ENCODE peak calls at places on chromosomes 16 and 17, in six cellular contexts. E, P, Z, H, I and C are unnamed samples. For H3K4me1, the result is how much of the 10 kb centered on the place peaks cover.

GRCh38 chr16:66293932-66294331 is 72.6 kb upstream of the CDH5 start:
- DNase-seq in E (no peak), P (no peak), Z (no peak), H (no peak), I (no peak), C (no peak)

GRCh38 chr17:47694818-47695663 is 1.1 kb downstream of the TBKBP1 start:
- DNase-seq in E (peak), P (peak), Z (peak), H (peak), I (no peak), C (peak)

GRCh38 chr16:30085247-30085646 is 6.5 kb downstream of the TBX6 start:
- DNase-seq in E (no peak), P (peak), Z (no peak), H (no peak), I (no peak), C (no peak)

GRCh38 chr16:27760845-27761176 is 210.9 kb downstream of the KATNIP start:
- DNase-seq in E (no peak), P (no peak), Z (no peak), H (no peak), I (no peak), C (no peak)

GRCh38 chr16:51355195-51355594 is 204.1 kb upstream of the SALL1 start:
- DNase-seq in E (no peak), P (no peak), Z (no peak), H (no peak), I (no peak), C (no peak)

GRCh38 chr17:17758443-17758842 is 77.2 kb downstream of the RAI1 start:
- DNase-seq in E (no peak), P (no peak), Z (no peak), H (no peak), I (no peak), C (no peak)

GRCh38 chr17:1972429-1973160 is 52.5 kb downstream of the RTN4RL1 start:
- DNase-seq in E (no peak), P (no peak), Z (no peak), H (no peak), I (no peak), C (no peak)

GRCh38 chr16:711548-712320 is 3.2 kb upstream of the METRN start:
- DNase-seq in E (peak), P (peak), Z (peak), H (no peak), I (peak), C (peak)

GRCh38 chr17:28334666-28335200 is 539 bp downstream of the IFT20 start:
- DNase-seq in E (no peak), P (no peak), Z (no peak), H (no peak), I (no peak), C (no peak)

GRCh38 chr16:53504665-53505064 is 1.7 kb upstream of the AKTIP start:
- DNase-seq in E (no peak), P (no peak), Z (no peak), H (no peak), I (no peak), C (no peak)

GRCh38 chr17:48148029-48148759 is 40.6 kb downstream of the SNX11 start:
- DNase-seq in E (no peak), P (no peak), Z (no peak), H (no peak), I (no peak), C (no peak)

GRCh38 chr17:80991645-80992076 is at the start of gene CHMP6:
- DNase-seq in E (peak), P (peak), Z (peak), H (peak), I (peak), C (peak)

GRCh38 chr16:83713597-83713996 is 94.2 kb upstream of the HSBP1 start:
- DNase-seq in E (peak), P (no peak), Z (no peak), H (no peak), I (no peak), C (no peak)

GRCh38 chr17:2062571-2063183 is 7.8 kb downstream of the HIC1 start:
- DNase-seq in E (no peak), P (peak), Z (no peak), H (peak), I (no peak), C (no peak)

GRCh38 chr17:73261952-73262675 is 434 bp upstream of the CPSF4L start:
- DNase-seq in E (no peak), P (no peak), Z (no peak), H (no peak), I (no peak), C (no peak)

GRCh38 chr16:1493746-1494094 is 560 bp downstream of the TELO2 start:
- DNase-seq in E (no peak), P (no peak), Z (no peak), H (no peak), I (no peak), C (no peak)

GRCh38 chr17:2814499-2815341 is 18.5 kb downstream of the RAP1GAP2 start:
- DNase-seq in E (peak), P (no peak), Z (peak), H (no peak), I (peak), C (peak)

GRCh38 chr16:31260136-31260931 is 559 bp downstream of the ITGAM start:
- DNase-seq in E (no peak), P (no peak), Z (no peak), H (no peak), I (no peak), C (peak)

GRCh38 chr16:81873843-81874752 is 95.0 kb downstream of the PLCG2 start:
- DNase-seq in E (peak), P (peak), Z (peak), H (no peak), I (peak), C (no peak)

GRCh38 chr16:21602785-21603184 is 3.4 kb downstream of the METTL9 start:
- DNase-seq in E (no peak), P (no peak), Z (no peak), H (no peak), I (no peak), C (no peak)

GRCh38 chr16:21597571-21598030 is 1.8 kb upstream of the METTL9 start:
- DNase-seq in E (no peak), P (no peak), Z (no peak), H (no peak), I (no peak), C (no peak)

GRCh38 chr16:21599994-21600773 is 807 bp downstream of the METTL9 start:
- DNase-seq in E (peak), P (no peak), Z (peak), H (peak), I (no peak), C (no peak)

GRCh38 chr16:21598676-21599157 is 660 bp upstream of the METTL9 start:
- DNase-seq in E (no peak), P (no peak), Z (no peak), H (no peak), I (no peak), C (no peak)

GRCh38 chr16:21599158-21599993 is at the start of gene METTL9:
- DNase-seq in E (peak), P (peak), Z (peak), H (peak), I (peak), C (peak)
- TF ChIP-seq CTCF in E (no peak), P (no peak), Z (no peak), H (no peak), I (no peak), C (peak)

GRCh38 chr17:42561908-42562844 is at the start of gene COASY:
- DNase-seq in E (peak), P (peak), Z (peak), H (peak), I (peak), C (peak)

GRCh38 chr17:42563543-42563942 is 1.6 kb downstream of the COASY start:
- DNase-seq in E (no peak), P (no peak), Z (peak), H (no peak), I (no peak), C (no peak)

GRCh38 chr17:42562845-42563509 is 1.0 kb downstream of the COASY start:
- DNase-seq in E (no peak), P (no peak), Z (no peak), H (no peak), I (no peak), C (no peak)

GRCh38 chr17:42559076-42559475 is 2.9 kb upstream of the COASY start:
- DNase-seq in E (no peak), P (no peak), Z (no peak), H (no peak), I (no peak), C (no peak)

DNA sequence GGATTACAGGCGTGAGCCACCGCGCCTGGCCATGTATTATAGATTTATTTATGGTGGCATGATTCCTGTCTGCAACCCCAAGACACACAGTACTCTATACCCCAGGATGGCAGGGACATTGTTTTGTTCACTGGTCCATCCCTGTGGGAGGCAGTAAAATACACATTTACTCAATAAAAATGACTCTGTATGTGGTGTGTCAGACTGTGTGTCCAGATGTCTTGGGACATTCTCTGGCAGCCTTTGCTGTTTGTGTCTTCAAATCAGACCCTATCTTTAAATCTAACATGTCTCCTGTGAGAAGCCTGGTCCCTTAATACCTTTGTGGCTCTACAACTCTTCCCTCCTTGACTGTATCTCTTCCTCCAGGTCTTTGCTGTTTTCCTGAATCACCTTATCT is 1.7 kb upstream of the COASY start:
- DNase-seq in E (no peak), P (no peak), Z (no peak), H (no peak), I (no peak), C (no peak)
- H3K4me1 ChIP-seq in E (under half), P (under half), Z (under half), H (under half), I (under half), C (under half)

GRCh38 chr16:10989494-10989893 is 45.1 kb downstream of the CLEC16A start:
- DNase-seq in E (no peak), P (no peak), Z (no peak), H (no peak), I (no peak), C (no peak)

GRCh38 chr16:10988879-10989278 is 44.5 kb downstream of the CLEC16A start:
- DNase-seq in E (no peak), P (no peak), Z (no peak), H (no peak), I (no peak), C (no peak)

GRCh38 chr16:10987361-10988163 is 43.2 kb downstream of the CLEC16A start:
- DNase-seq in E (peak), P (no peak), Z (no peak), H (no peak), I (no peak), C (no peak)

GRCh38 chr16:10990378-10990777 is 46.0 kb downstream of the CLEC16A start:
- DNase-seq in E (no peak), P (no peak), Z (no peak), H (no peak), I (no peak), C (no peak)

GRCh38 chr16:10988164-10988803 is 43.9 kb downstream of the CLEC16A start:
- DNase-seq in E (peak), P (no peak), Z (peak), H (no peak), I (no peak), C (no peak)
- TF ChIP-seq CTCF in E (peak), P (no peak), Z (peak), H (no peak), I (peak), C (no peak)

GRCh38 chr17:76139801-76140660 is 1.0 kb downstream of the FOXJ1 start:
- DNase-seq in E (no peak), P (no peak), Z (no peak), H (no peak), I (no peak), C (no peak)
- H3K4me1 ChIP-seq in E (under half), P (under half), Z (under half), H (under half), I (half or more), C (under half)

DNA sequence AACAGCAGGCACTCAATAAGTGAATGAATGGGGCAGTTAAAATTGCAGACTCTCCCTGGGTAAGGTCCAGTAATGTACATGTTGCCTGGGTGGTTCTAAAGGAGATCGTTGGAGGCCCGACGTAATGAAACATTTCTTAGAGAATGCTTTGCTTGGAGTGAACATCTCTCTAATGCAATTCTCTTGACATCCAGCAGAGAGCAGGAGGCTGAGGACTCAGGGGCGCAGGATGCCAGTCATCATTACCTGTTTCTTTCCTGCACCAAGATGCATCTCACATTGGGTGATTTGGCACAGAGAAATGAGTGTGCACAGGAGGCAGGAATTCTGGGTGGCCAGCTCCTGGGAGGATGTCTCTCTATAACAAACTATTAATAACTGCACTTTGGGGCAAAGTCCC is 130.3 kb upstream of the RBBP6 start:
- DNase-seq in E (no peak), P (no peak), Z (peak), H (no peak), I (no peak), C (no peak)
- TF ChIP-seq CTCF in E (peak), P (no peak), Z (peak), H (no peak), I (no peak), C (no peak)

DNA sequence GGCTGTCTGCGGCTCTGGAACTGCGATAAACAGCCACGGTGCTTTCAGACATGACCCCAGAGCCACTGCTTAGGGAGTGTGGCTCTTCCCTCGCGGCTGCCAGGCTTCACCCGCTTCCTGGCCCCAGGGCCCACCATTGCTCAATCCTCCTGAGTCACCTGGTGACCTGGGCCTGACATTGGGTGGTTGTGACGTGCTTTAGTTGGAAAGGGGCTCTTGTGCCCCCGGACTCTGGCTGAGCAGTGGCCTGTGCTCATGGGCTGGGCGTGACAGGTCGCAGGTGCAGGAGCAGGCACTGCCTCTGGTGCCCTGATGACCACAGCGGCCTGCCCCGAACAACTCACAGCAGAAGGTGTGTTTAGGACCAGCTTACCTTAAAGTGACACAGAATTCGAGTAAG is 8.6 kb upstream of the NUDT16L1 start:
- DNase-seq in E (no peak), P (no peak), Z (peak), H (no peak), I (no peak), C (no peak)
- H3K4me1 ChIP-seq in E (under half), P (under half), Z (under half), H (under half), I (under half), C (under half)

DNA sequence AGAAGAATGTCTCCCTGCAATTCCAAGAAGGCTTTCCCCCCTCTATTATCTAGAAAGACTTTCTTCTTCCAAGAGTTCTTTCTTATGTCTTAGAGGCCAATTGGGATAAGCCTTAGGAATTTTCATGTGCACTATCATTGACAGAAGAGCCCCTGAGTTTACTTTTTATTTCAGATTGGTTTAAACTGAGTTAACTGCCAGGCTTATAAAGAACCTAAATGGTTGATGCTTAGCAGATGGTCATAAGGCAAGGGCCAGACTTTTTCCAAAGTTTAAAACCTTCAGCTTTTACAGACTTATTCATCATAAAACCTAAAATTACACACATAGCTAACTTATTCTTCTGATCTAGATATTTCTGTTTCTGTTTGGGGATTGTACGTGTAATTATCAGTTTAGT is 9.1 kb downstream of the CAPNS2 start:
- DNase-seq in E (no peak), P (no peak), Z (no peak), H (no peak), I (no peak), C (no peak)
- TF ChIP-seq CTCF in E (no peak), P (no peak), Z (no peak), H (no peak), I (no peak), C (no peak)